ENCODE peak calls at places on chromosome 4, in seven cellular contexts. Q is stimulated activated naive CD4-positive, alpha-beta T cell; Z is NCI-H460; O is activated T-cell treated with anti-CD3 and anti-CD28 coated beads, Interleukin-2, amount 50 U/mL, for 72 hours; B is NCI-H1092 treated with DMSO at 0.1 percent for 48 hours; W is amniotic stem cell; L is T-helper 2 cell. P is an unnamed sample.

GRCh38 chr4:21898101-21898500 is 50.5 kb downstream of the KCNIP4 start:
- DNase-seq in B (no peak), W (no peak), O (no peak), Q (no peak), L (no peak), Z (no peak), P (no peak)

GRCh38 chr4:11881364-11881763 is 452.7 kb upstream of the HS3ST1 start:
- DNase-seq in W (no peak), Z (no peak), L (no peak), B (no peak), O (no peak), Q (no peak), P (no peak)

GRCh38 chr4:73311428-73311827 is 52.8 kb upstream of the ANKRD17 start:
- DNase-seq in Z (peak; percentile 25), Q (no peak), L (no peak), W (no peak), B (peak; percentile 10), O (no peak), P (no peak)

GRCh38 chr4:151486166-151486565 is 77.2 kb downstream of the FHIP1A start:
- DNase-seq in Z (no peak), O (no peak), Q (no peak), W (peak; percentile 1), B (no peak), L (no peak), P (no peak)

GRCh38 chr4:29710519-29710918 is 1009.6 kb upstream of the PCDH7 start:
- DNase-seq in L (no peak), O (no peak), B (no peak), Z (no peak), Q (no peak), W (no peak), P (no peak)

GRCh38 chr4:80878218-80878617 is 152.3 kb upstream of the BMP3 start:
- DNase-seq in L (no peak), Z (no peak), W (no peak), O (no peak), B (no peak), Q (no peak), P (no peak)

GRCh38 chr4:4801013-4801412 is 58.5 kb upstream of the MSX1 start:
- DNase-seq in O (no peak), Q (no peak), Z (no peak), B (no peak), L (no peak), W (no peak), P (no peak)

GRCh38 chr4:37805091-37805490 is 21.4 kb upstream of the PGM2 start:
- DNase-seq in B (no peak), Q (no peak), Z (no peak), W (no peak), L (no peak), O (no peak), P (no peak)

GRCh38 chr4:52783069-52783468 is 31.8 kb upstream of the ERVMER34-1 start:
- DNase-seq in L (no peak), W (no peak), B (no peak), Z (no peak), Q (no peak), O (no peak), P (no peak)

GRCh38 chr4:6331018-6331417 is 61.4 kb downstream of the WFS1 start:
- DNase-seq in L (no peak), B (no peak), Z (no peak), O (peak; percentile 24), W (no peak), Q (no peak), P (peak; percentile 21)

GRCh38 chr4:26807330-26807729 is 53.3 kb upstream of the STIM2 start:
- DNase-seq in L (no peak), Q (no peak), O (no peak), Z (no peak), B (no peak), W (no peak), P (no peak)

GRCh38 chr4:142696334-142697122 is 149.6 kb downstream of the INPP4B start:
- DNase-seq in W (no peak), L (no peak), B (no peak), Q (peak; percentile 19), Z (no peak), O (peak; percentile 11), P (no peak)

GRCh38 chr4:186201535-186202230 is 10.3 kb downstream of the CYP4V2 start:
- DNase-seq in B (no peak), W (no peak), L (peak; percentile 31), Z (peak; percentile 24), Q (peak; percentile 56), O (peak; percentile 65), P (peak; percentile 50)

GRCh38 chr4:70515342-70516245 is 2.8 kb upstream of the AMTN start:
- DNase-seq in O (no peak), W (no peak), B (no peak), L (no peak), Q (no peak), Z (no peak), P (no peak)

GRCh38 chr4:148116264-148116663 is 325.9 kb downstream of the NR3C2 start:
- DNase-seq in W (peak; percentile 30), Q (no peak), O (no peak), B (no peak), Z (no peak), L (no peak), P (no peak)

GRCh38 chr4:40214038-40214437 is 17.2 kb downstream of the RHOH start:
- DNase-seq in Z (no peak), L (no peak), Q (peak; percentile 69), B (no peak), O (no peak), W (no peak), P (peak; percentile 41)

P was measured in stimulated activated naive CD8-positive, alpha-beta T cell treated with anti-CD3 and anti-CD28 coated beads, Interleukin-15, Interleukin-2, amounts not matched to agents 100 U/mL and 50 U/mL, for 24 hours.